ENCODE peak calls at places on chromosomes 16 and 17, in six cellular contexts. O is AG04450; W is right lobe of liver; G is PC-3; A is CD4-positive, alpha-beta memory T cell; D is suprapubic skin. X is an unnamed sample.

GRCh38 chr17:82497483-82498405 is 21.8 kb upstream of the FOXK2 start:
- DNase-seq in O (peak; percentile 55), W (no peak), G (peak; percentile 27), A (peak; percentile 54), D (no peak), X (no peak)

GRCh38 chr16:58501242-58502131 is 1.5 kb downstream of the NDRG4 start:
- DNase-seq in O (no peak), W (no peak), G (no peak), A (peak; percentile 39), D (peak; percentile 63), X (no peak)

GRCh38 chr17:74768069-74768762 is 7.9 kb downstream of the NAT9 start:
- DNase-seq in O (no peak), W (peak; percentile 94), G (peak; percentile 51), A (no peak), D (no peak), X (no peak)

GRCh38 chr17:72270530-72270929 is 149.7 kb downstream of the SOX9 start:
- DNase-seq in O (no peak), W (no peak), G (peak; percentile 98), A (no peak), D (no peak), X (no peak)

GRCh38 chr16:21302898-21303528 is 24.9 kb upstream of the CRYM start:
- DNase-seq in O (peak; percentile 47), W (no peak), G (peak; percentile 69), A (no peak), D (no peak), X (no peak)

GRCh38 chr17:28057731-28058246 is 15.3 kb downstream of the NLK start:
- DNase-seq in O (peak; percentile 43), W (no peak), G (peak; percentile 61), A (no peak), D (no peak), X (peak; percentile 53)

GRCh38 chr17:40980594-40980993 is 3.5 kb downstream of the KRT40 start:
- DNase-seq in O (no peak), W (no peak), G (no peak), A (no peak), D (no peak), X (no peak)

GRCh38 chr16:78650675-78651074 is 551.2 kb downstream of the WWOX start:
- DNase-seq in O (no peak), W (no peak), G (no peak), A (no peak), D (no peak), X (no peak)

GRCh38 chr16:88070341-88070740 is 119.1 kb downstream of the BANP start:
- DNase-seq in O (no peak), W (no peak), G (no peak), A (no peak), D (peak; percentile 33), X (no peak)

GRCh38 chr17:32971171-32971570 is 20.5 kb upstream of the SPACA3 start:
- DNase-seq in O (no peak), W (no peak), G (peak; percentile 65), A (no peak), D (no peak), X (peak; percentile 86)

GRCh38 chr17:4900231-4901107 is 1.1 kb downstream of the C17orf107 start:
- DNase-seq in O (no peak), W (no peak), G (no peak), A (peak; percentile 86), D (peak; percentile 74), X (no peak)

GRCh38 chr16:31436221-31437045 is 6.2 kb downstream of the ZNF843 start:
- DNase-seq in O (no peak), W (no peak), G (no peak), A (no peak), D (no peak), X (no peak)

GRCh38 chr17:67845374-67845773 is 20.1 kb downstream of the BPTF start:
- DNase-seq in O (no peak), W (no peak), G (no peak), A (no peak), D (no peak), X (no peak)

DNA sequence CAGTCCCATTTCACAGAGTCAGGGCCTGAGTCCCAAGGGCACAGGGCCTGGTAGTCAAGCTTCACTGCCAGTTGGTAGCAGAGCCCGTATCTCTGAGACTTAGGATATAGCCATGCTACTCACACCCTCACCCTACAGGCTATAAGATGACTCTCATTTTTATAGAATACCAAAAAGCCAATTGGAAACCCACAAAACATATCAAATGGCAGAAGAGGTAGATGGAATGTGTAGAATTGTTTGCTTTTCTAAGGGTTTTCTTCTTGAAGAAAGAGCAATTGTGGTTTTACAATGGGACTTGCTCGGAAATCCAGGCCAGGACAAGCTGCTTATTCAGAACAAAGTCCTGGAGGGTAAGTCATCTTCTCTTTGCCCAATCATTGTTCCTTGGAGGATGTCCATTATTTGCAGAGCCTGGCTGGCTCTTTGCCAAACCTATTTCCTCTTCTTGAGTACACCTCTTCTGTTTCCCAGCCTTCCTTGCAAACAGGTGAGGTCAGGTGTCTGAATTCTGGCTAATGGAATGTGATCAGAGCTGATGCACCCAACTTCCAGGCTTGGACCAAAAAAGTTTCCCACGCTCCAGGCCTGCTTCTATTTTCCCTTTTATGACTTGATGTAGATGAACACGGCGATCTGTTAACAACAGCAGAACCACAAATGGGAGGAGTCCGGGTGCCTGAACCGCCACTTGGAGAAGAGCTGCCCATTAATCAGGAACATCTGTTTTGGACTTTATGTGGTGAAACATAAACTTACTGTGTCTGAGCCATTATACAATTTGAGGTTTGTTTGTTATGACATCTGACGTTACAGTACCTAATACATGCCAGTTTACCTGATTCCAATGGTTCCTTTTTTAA is 16.9 kb upstream of the CCL22 start:
- DNase-seq in O (peak; percentile 63), W (no peak), G (peak; percentile 99), A (no peak), D (no peak), X (no peak)
- H3K4me3 ChIP-seq in O (no peak overlapping the region), W (no peak overlapping the region), G (no peak overlapping the region), A (no peak overlapping the region), D (no peak overlapping the region), X (no peak overlapping the region)

GRCh38 chr16:81107506-81107905 is 11.3 kb upstream of the GCSH start:
- DNase-seq in O (no peak), W (no peak), G (no peak), A (no peak), D (no peak), X (no peak)
- H3K4me3 ChIP-seq in O (no peak overlapping the region), W (no peak overlapping the region), G (no peak overlapping the region), A (no peak overlapping the region), D (no peak overlapping the region), X (no peak overlapping the region)

GRCh38 chr17:57295526-57296023 is 39.3 kb downstream of the MSI2 start:
- DNase-seq in O (peak; percentile 26), W (no peak), G (peak; percentile 82), A (no peak), D (no peak), X (no peak)
- H3K4me3 ChIP-seq in O (peak overlapping the region; percentile 3), W (no peak overlapping the region), G (peak overlapping the region; percentile 36), A (no peak overlapping the region), D (no peak overlapping the region), X (no peak overlapping the region)

DNA sequence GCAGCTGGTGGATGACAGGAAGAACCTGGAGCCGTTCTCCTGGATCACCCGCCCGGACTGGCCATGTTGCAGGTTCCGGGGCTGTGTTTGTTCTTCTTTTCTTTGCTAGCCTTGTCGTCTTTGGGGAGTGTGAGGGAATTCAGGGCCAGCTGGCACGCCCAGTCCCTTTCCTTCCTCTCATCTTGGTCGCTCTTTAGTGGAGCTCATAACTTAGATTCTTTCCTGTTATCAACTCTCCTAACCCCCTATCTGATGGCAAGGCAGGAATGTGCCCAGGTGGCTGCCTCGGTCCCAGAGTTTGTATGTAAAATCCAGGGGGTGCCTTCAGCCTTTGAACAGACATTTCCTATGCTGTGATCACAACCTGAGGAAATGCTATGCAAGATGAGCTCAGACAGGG is 28.8 kb upstream of the IRF8 start:
- DNase-seq in O (no peak), W (no peak), G (no peak), A (no peak), D (no peak), X (no peak)
- H3K4me3 ChIP-seq in O (no peak overlapping the region), W (no peak overlapping the region), G (no peak overlapping the region), A (no peak overlapping the region), D (no peak overlapping the region), X (no peak overlapping the region)

GRCh38 chr17:29713626-29714025 is 90.9 kb upstream of the CORO6 start:
- DNase-seq in O (no peak), W (no peak), G (no peak), A (no peak), D (no peak), X (no peak)
- H3K4me3 ChIP-seq in O (no peak overlapping the region), W (no peak overlapping the region), G (no peak overlapping the region), A (no peak overlapping the region), D (no peak overlapping the region), X (no peak overlapping the region)

GRCh38 chr17:80119839-80120238 is 18.5 kb downstream of the GAA start:
- DNase-seq in O (no peak), W (no peak), G (no peak), A (no peak), D (peak; percentile 29), X (no peak)
- H3K4me3 ChIP-seq in O (no peak overlapping the region), W (no peak overlapping the region), G (no peak overlapping the region), A (no peak overlapping the region), D (no peak overlapping the region), X (no peak overlapping the region)